ENCODE peak calls at places on chromosomes 2 and 18, in four cellular contexts. I is H1, G is HepG2, O is K562. S is an unnamed sample.

GRCh38 chr2:239209806-239210205 is 191.0 kb downstream of the HDAC4 start:
- DNase-seq in I (no peak), G (no peak), O (no peak), S (no peak)

GRCh38 chr18:24799720-24800119 is 339.3 kb downstream of the HRH4 start:
- DNase-seq in I (no peak), G (no peak), O (no peak), S (no peak)

GRCh38 chr2:224025874-224026273 is 13.2 kb downstream of the SERPINE2 start:
- DNase-seq in I (no peak), G (no peak), O (peak; percentile 11), S (no peak)

GRCh38 chr18:55422456-55423185 is 165.4 kb downstream of the TCF4 start:
- DNase-seq in I (no peak), G (no peak), O (no peak), S (no peak)

GRCh38 chr18:9535430-9535972 is 60.2 kb downstream of the RALBP1 start:
- DNase-seq in I (no peak), G (peak; percentile 87), O (no peak), S (peak; percentile 34)

GRCh38 chr2:74619651-74620297 is 28.4 kb downstream of the M1AP start:
- DNase-seq in I (no peak), G (no peak), O (no peak), S (no peak)

GRCh38 chr18:10371165-10371564 is 83.3 kb upstream of the APCDD1 start:
- DNase-seq in I (no peak), G (no peak), O (no peak), S (no peak)

GRCh38 chr2:150681120-150681796 is 193.8 kb upstream of the RND3 start:
- DNase-seq in I (no peak), G (no peak), O (no peak), S (no peak)

GRCh38 chr2:212021947-212022346 is 516.7 kb downstream of the ERBB4 start:
- DNase-seq in I (no peak), G (peak; percentile 7), O (no peak), S (no peak)

GRCh38 chr2:180291552-180292421 is 284.7 kb upstream of the CWC22 start:
- DNase-seq in I (no peak), G (no peak), O (no peak), S (peak; percentile 31)

GRCh38 chr2:32464441-32464840 is 107.6 kb downstream of the BIRC6 start:
- DNase-seq in I (no peak), G (no peak), O (no peak), S (no peak)

GRCh38 chr2:67169417-67170140 is 227.6 kb upstream of the ETAA1 start:
- DNase-seq in I (no peak), G (no peak), O (no peak), S (no peak)

GRCh38 chr2:17877811-17878221 is 651 bp upstream of the KCNS3 start:
- DNase-seq in I (no peak), G (no peak), O (no peak), S (no peak)

GRCh38 chr2:120763516-120763915 is 27.8 kb downstream of the GLI2 start:
- DNase-seq in I (no peak), G (no peak), O (no peak), S (peak; percentile 33)

GRCh38 chr2:144330951-144331651 is 188.8 kb downstream of the ZEB2 start:
- DNase-seq in I (no peak), G (no peak), O (no peak), S (no peak)

GRCh38 chr2:60819155-60819862 is 62.1 kb upstream of the REL start:
- DNase-seq in I (no peak), G (no peak), O (no peak), S (no peak)

GRCh38 chr18:53490019-53490418 is 734.5 kb downstream of the MBD2 start:
- DNase-seq in I (no peak), G (no peak), O (no peak), S (no peak)

GRCh38 chr2:74105413-74105812 is 42.3 kb downstream of the BOLA3 start:
- DNase-seq in I (no peak), G (no peak), O (no peak), S (no peak)

GRCh38 chr2:239143858-239144712 is 256.7 kb downstream of the HDAC4 start:
- DNase-seq in I (no peak), G (peak; percentile 28), O (peak; percentile 33), S (peak; percentile 58)

GRCh38 chr2:34105015-34105767 is 506.1 kb upstream of the FAM98A start:
- DNase-seq in I (no peak), G (no peak), O (no peak), S (peak; percentile 10)

GRCh38 chr2:223247136-223247535 is 195.1 kb downstream of the KCNE4 start:
- DNase-seq in I (no peak), G (peak; percentile 28), O (peak; percentile 11), S (no peak)

GRCh38 chr2:13009027-13009426 is 292.3 kb downstream of the TRIB2 start:
- DNase-seq in I (no peak), G (no peak), O (no peak), S (no peak)

GRCh38 chr2:165196411-165196810 is 7.4 kb downstream of the SCN3A start:
- DNase-seq in I (no peak), G (no peak), O (no peak), S (no peak)

GRCh38 chr2:51710222-51710621 is 678.3 kb upstream of the NRXN1 start:
- DNase-seq in I (peak; percentile 25), G (peak; percentile 18), O (peak; percentile 2), S (no peak)

GRCh38 chr2:9114457-9114856 is 92.2 kb upstream of the ASAP2 start:
- DNase-seq in I (no peak), G (no peak), O (no peak), S (no peak)

GRCh38 chr2:64489081-64489761 is 34.9 kb upstream of the AFTPH start:
- DNase-seq in I (no peak), G (no peak), O (no peak), S (no peak)

GRCh38 chr2:83368916-83369315 is 1090.2 kb downstream of the SUCLG1 start:
- DNase-seq in I (no peak), G (no peak), O (no peak), S (no peak)

GRCh38 chr2:88748005-88748404 is 56.5 kb downstream of the RPIA start:
- DNase-seq in I (no peak), G (no peak), O (no peak), S (no peak)

GRCh38 chr2:113219889-113220641 is 46.3 kb downstream of the PSD4 start:
- DNase-seq in I (no peak), G (peak; percentile 85), O (peak; percentile 46), S (peak; percentile 92)

GRCh38 chr2:128663371-128664050 is 344.8 kb upstream of the HS6ST1 start:
- DNase-seq in I (no peak), G (no peak), O (no peak), S (no peak)

GRCh38 chr2:162748566-162749215 is 89.9 kb downstream of the KCNH7 start:
- DNase-seq in I (no peak), G (no peak), O (no peak), S (no peak)

GRCh38 chr2:73003027-73003426 is 68.5 kb downstream of the SFXN5 start:
- DNase-seq in I (no peak), G (no peak), O (no peak), S (no peak)

GRCh38 chr2:20452551-20452950 is 5.7 kb downstream of the RHOB start:
- DNase-seq in I (no peak), G (peak; percentile 65), O (no peak), S (peak; percentile 61)
- TF ChIP-seq PHF8 in I (no peak), G (no peak), O (no peak), S (no peak)

GRCh38 chr18:47411159-47411558 is 159.7 kb upstream of the SKOR2 start:
- DNase-seq in I (no peak), G (no peak), O (no peak), S (no peak)

GRCh38 chr18:47409519-47409918 is 158.1 kb upstream of the SKOR2 start:
- DNase-seq in I (no peak), G (no peak), O (no peak), S (no peak)

GRCh38 chr18:47415888-47416287 is 164.4 kb upstream of the SKOR2 start:
- DNase-seq in I (no peak), G (no peak), O (no peak), S (no peak)

GRCh38 chr18:47410139-47410538 is 158.7 kb upstream of the SKOR2 start:
- DNase-seq in I (no peak), G (no peak), O (no peak), S (no peak)

GRCh38 chr18:47413327-47413726 is 161.9 kb upstream of the SKOR2 start:
- DNase-seq in I (no peak), G (no peak), O (no peak), S (no peak)
- TF ChIP-seq PHF8 in I (no peak), G (no peak), O (no peak), S (no peak)

GRCh38 chr2:240647503-240648154 is 22.3 kb downstream of the GPR35 start:
- DNase-seq in I (no peak), G (no peak), O (no peak), S (no peak)
- TF ChIP-seq PHF8 in I (no peak), G (no peak), O (no peak), S (no peak)

GRCh38 chr2:119468154-119468955 is 36.7 kb downstream of the TMEM37 start:
- DNase-seq in I (no peak), G (no peak), O (no peak), S (no peak)
- TF ChIP-seq PHF8 in I (no peak), G (no peak), O (no peak), S (no peak)

DNA sequence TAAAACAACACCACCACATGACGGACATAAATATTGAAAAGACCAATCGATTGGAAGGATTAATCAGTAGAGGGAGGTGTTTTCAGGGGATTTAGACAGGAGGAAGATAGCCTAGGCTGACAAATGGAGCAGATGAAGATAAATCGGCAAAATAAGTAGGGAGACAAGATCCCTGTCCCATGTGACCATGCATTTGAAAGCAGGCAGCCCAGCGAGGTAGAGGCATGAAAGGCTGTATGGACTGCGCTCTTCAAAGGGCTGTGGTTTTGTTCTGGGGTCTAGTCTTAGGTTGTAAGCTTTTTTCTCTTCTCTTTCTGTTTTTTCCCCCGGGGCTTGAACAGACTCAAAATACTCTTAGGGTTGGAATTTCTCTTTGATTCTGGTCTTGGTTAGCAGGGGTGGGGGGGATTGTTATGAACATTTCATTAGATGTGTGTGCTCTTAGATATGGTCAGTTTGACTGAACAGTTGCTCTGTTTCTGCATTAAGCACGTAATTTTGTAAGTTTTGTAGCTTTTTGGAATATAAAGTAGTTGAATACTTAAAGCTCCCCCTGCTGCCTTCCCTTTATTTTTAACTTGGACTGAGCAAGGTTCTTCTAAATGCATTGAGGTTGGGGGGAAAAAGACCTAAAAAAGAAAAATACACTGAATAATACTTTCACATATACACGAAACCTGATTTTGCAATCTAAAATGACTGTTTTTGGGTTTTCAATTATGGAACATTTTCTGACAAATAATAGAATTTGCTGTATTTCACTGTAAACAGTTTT is 32.2 kb downstream of the ZNF532 start:
- DNase-seq in I (no peak), G (no peak), O (no peak), S (no peak)
- TF ChIP-seq PHF8 in I (no peak), G (no peak), O (no peak), S (no peak)

GRCh38 chr2:241558532-241559488 is at the start of gene BOK:
- DNase-seq in I (peak; percentile 63), G (peak; percentile 73), O (peak; percentile 53), S (peak; percentile 76)

GRCh38 chr2:241560883-241561474 is 2.4 kb downstream of the BOK start:
- DNase-seq in I (no peak), G (no peak), O (no peak), S (no peak)

GRCh38 chr2:241560181-241560882 is 1.8 kb downstream of the BOK start:
- DNase-seq in I (no peak), G (no peak), O (no peak), S (no peak)

GRCh38 chr2:241561811-241562210 is 3.3 kb downstream of the BOK start:
- DNase-seq in I (no peak), G (no peak), O (no peak), S (no peak)

GRCh38 chr2:241559489-241560180 is 1.1 kb downstream of the BOK start:
- DNase-seq in I (no peak), G (peak; percentile 61), O (peak; percentile 40), S (peak; percentile 60)
- TF ChIP-seq PHF8 in I (peak; percentile 24), G (peak; percentile 66), O (no peak), S (no peak)

GRCh38 chr2:37671816-37672103 is 318 bp upstream of the CDC42EP3 start:
- DNase-seq in I (no peak), G (no peak), O (no peak), S (peak; percentile 67)
- TF ChIP-seq PHF8 in I (peak; percentile 62), G (no peak), O (peak; percentile 24), S (no peak)

S was measured in A549.